ENCODE peak calls at places on chromosomes 6 and 20, in six cellular contexts. O is heart right ventricle; S is breast epithelium; C is heart left ventricle; Q is esophagus squamous epithelium; M is naive thymus-derived CD4-positive, alpha-beta T cell. L is an unnamed sample.

GRCh38 chr20:52539891-52540290 is 348.3 kb upstream of the ZFP64 start:
- DNase-seq in O (no peak), S (no peak), C (no peak), Q (no peak), M (no peak), L (no peak)

GRCh38 chr20:53899351-53900167 is 170.8 kb downstream of the BCAS1 start:
- DNase-seq in O (no peak), S (no peak), C (no peak), Q (no peak), M (peak; percentile 66), L (no peak)

GRCh38 chr6:85662251-85662650 is 19.6 kb upstream of the SYNCRIP start:
- DNase-seq in O (no peak), S (no peak), C (no peak), Q (no peak), M (no peak), L (no peak)

GRCh38 chr6:139847322-139847797 is 472.9 kb upstream of the CITED2 start:
- DNase-seq in O (no peak), S (no peak), C (no peak), Q (no peak), M (no peak), L (no peak)

GRCh38 chr20:6575912-6576391 is 191.5 kb upstream of the BMP2 start:
- DNase-seq in O (no peak), S (no peak), C (no peak), Q (no peak), M (no peak), L (no peak)

GRCh38 chr20:5061209-5061608 is 58.5 kb downstream of the PCNA start:
- DNase-seq in O (no peak), S (no peak), C (no peak), Q (no peak), M (no peak), L (no peak)

GRCh38 chr6:138944412-138944811 is 43.6 kb downstream of the REPS1 start:
- DNase-seq in O (no peak), S (no peak), C (no peak), Q (no peak), M (no peak), L (no peak)

GRCh38 chr6:35031611-35032529 is 109.3 kb downstream of the TCP11 start:
- DNase-seq in O (no peak), S (no peak), C (no peak), Q (no peak), M (no peak), L (no peak)

GRCh38 chr6:42693725-42694323 is 28.6 kb downstream of the PRPH2 start:
- DNase-seq in O (no peak), S (no peak), C (no peak), Q (no peak), M (peak; percentile 14), L (no peak)

GRCh38 chr6:54860739-54861138 is 14.2 kb downstream of the FAM83B start:
- DNase-seq in O (no peak), S (no peak), C (no peak), Q (no peak), M (no peak), L (no peak)

GRCh38 chr6:7264686-7265384 is 48.2 kb downstream of the SSR1 start:
- DNase-seq in O (no peak), S (no peak), C (peak; percentile 11), Q (no peak), M (no peak), L (no peak)

GRCh38 chr6:97215157-97215769 is 67.8 kb downstream of the MMS22L start:
- DNase-seq in O (no peak), S (no peak), C (no peak), Q (no peak), M (no peak), L (peak; percentile 12)

GRCh38 chr6:19417713-19418112 is 419.5 kb upstream of the ID4 start:
- DNase-seq in O (no peak), S (no peak), C (no peak), Q (no peak), M (no peak), L (no peak)

DNA sequence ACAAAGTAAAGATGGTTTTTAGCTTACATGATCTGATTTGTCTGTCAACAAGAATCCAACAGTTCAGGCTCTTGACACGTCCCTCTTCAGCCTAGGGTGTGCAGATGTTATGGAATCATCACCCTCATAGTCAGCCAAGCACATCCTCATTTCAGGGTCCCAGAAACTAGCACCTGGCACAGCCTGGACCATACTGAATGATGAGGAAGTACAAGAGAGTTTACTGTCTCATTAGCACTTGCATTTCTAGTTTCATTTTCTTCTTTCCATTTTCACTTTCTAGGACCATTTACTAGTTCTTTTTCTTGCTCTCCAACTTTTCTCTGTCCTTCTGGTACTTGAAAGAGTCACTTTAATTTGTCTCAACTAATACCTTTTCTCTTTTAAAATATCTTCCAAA is 6.5 kb downstream of the RIPOR2 start:
- DNase-seq in O (no peak), S (no peak), C (no peak), Q (no peak), M (no peak), L (no peak)
- H3K4me1 ChIP-seq in O (peaks cover 79% of the 10 kb centered on the region), S (no peaks in the 10 kb centered on the region), C (peaks cover 12% of the 10 kb centered on the region), Q (peaks cover 43% of the 10 kb centered on the region), M (peaks cover 38% of the 10 kb centered on the region), L (peaks cover 20% of the 10 kb centered on the region)

DNA sequence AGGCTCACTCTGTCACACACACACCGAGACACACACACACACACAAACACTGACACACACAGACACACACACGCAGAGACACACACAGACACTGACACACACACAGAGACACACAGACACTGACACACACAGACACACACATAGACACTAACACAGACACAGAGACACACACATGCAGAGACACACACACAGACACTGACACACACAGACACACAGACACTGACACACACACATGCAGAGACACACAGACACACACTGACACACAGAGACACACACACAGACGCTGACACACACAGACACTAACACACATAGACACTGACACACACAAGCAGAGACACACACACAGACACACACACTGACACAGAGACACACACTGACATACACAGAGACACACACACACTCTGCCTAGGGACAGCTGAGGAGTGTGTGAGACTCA is 14.3 kb upstream of the ABHD16B start:
- DNase-seq in O (no peak), S (no peak), C (no peak), Q (no peak), M (no peak), L (no peak)
- H3K4me3 ChIP-seq in O (no peak overlapping the region), S (no peak overlapping the region), C (no peak overlapping the region), Q (no peak overlapping the region), M (no peak overlapping the region), L (no peak overlapping the region)

GRCh38 chr20:59693587-59693986 is 89.2 kb downstream of the PHACTR3 start:
- DNase-seq in O (no peak), S (no peak), C (no peak), Q (no peak), M (no peak), L (no peak)
- H3K4me1 ChIP-seq in O (no peaks in the 10 kb centered on the region), S (no peaks in the 10 kb centered on the region), C (no peaks in the 10 kb centered on the region), Q (no peaks in the 10 kb centered on the region), M (no peaks in the 10 kb centered on the region), L (no peaks in the 10 kb centered on the region)

GRCh38 chr6:13762648-13763441 is 51.2 kb upstream of the RANBP9 start:
- DNase-seq in O (no peak), S (peak; percentile 78), C (no peak), Q (no peak), M (no peak), L (peak; percentile 36)

GRCh38 chr6:13764996-13765395 is 49.4 kb downstream of the MCUR1 start:
- DNase-seq in O (no peak), S (no peak), C (no peak), Q (no peak), M (no peak), L (no peak)

GRCh38 chr6:13765570-13765969 is 48.8 kb downstream of the MCUR1 start:
- DNase-seq in O (no peak), S (no peak), C (no peak), Q (no peak), M (no peak), L (no peak)

GRCh38 chr6:13766201-13766634 is 48.1 kb downstream of the MCUR1 start:
- DNase-seq in O (no peak), S (no peak), C (no peak), Q (no peak), M (no peak), L (no peak)

DNA sequence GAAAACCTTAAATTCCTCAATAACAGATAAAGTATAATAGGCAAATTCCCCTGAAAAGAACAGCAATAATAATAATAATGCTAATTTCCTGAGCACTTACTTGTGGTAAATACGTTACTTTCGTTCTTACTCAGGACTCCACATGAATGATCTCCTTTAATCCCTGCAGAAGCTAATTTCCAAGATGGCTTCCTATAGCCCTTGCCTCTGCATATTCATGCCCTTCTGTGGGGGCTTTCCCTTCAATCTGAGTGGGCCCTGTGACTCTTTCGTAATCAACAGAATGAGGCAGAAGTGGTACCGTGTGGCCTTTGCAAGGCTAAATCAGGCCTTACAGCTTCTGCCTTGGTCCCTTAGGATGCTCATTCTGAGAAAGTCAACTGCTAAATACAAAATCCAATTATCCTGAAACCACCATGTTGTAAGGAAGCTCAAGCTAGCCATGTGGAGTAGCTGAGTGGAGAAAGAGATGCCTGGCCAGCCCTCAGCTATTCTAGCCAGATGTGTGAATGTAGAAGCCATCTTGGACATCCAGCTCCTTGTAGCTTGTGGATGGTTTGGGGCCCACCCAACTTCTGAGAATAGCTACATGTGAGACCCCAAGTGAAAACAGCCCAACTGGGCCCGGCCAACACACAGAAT is 50.5 kb downstream of the MCUR1 start:
- DNase-seq in O (no peak), S (no peak), C (no peak), Q (no peak), M (no peak), L (no peak)
- H3K4me3 ChIP-seq in O (no peak overlapping the region), S (no peak overlapping the region), C (no peak overlapping the region), Q (no peak overlapping the region), M (no peak overlapping the region), L (no peak overlapping the region)

GRCh38 chr6:158803733-158804143 is 15.4 kb downstream of the EZR start:
- DNase-seq in O (no peak), S (no peak), C (no peak), Q (no peak), M (peak; percentile 40), L (no peak)

GRCh38 chr6:158798311-158798710 is 20.9 kb downstream of the EZR start:
- DNase-seq in O (no peak), S (no peak), C (no peak), Q (no peak), M (no peak), L (no peak)

GRCh38 chr6:158799051-158799792 is 19.9 kb downstream of the EZR start:
- DNase-seq in O (no peak), S (no peak), C (no peak), Q (no peak), M (no peak), L (no peak)

GRCh38 chr6:158805698-158806373 is 13.3 kb downstream of the EZR start:
- DNase-seq in O (no peak), S (no peak), C (no peak), Q (no peak), M (no peak), L (no peak)

GRCh38 chr6:158801655-158802294 is 17.4 kb downstream of the EZR start:
- DNase-seq in O (peak; percentile 64), S (no peak), C (peak; percentile 72), Q (no peak), M (no peak), L (peak; percentile 37)
- H3K4me1 ChIP-seq in O (peaks cover 87% of the 10 kb centered on the region), S (no peaks in the 10 kb centered on the region), C (peaks cover 22% of the 10 kb centered on the region), Q (peaks cover 97% of the 10 kb centered on the region), M (peaks cover 60% of the 10 kb centered on the region), L (peaks cover 72% of the 10 kb centered on the region)

GRCh38 chr20:21510414-21510971 is 3.4 kb downstream of the NKX2-2 start:
- DNase-seq in O (no peak), S (no peak), C (no peak), Q (no peak), M (no peak), L (no peak)
- H3K4me3 ChIP-seq in O (peak overlapping the region; percentile 7), S (peak overlapping the region; percentile 36), C (peak overlapping the region; percentile 36), Q (peak overlapping the region; percentile 18), M (peak overlapping the region; percentile 44), L (peak overlapping the region; percentile 26)

L was measured in tibial nerve.